ENCODE peak calls at places on chromosomes 13 and 19, in four cellular contexts. H is hepatocyte, R is SJCRH30, A is cardiac muscle cell. B is an unnamed sample.

GRCh38 chr19:4730740-4731171 is 7.1 kb upstream of the DPP9 start:
- DNase-seq in A (no peak), H (no peak), R (peak; percentile 62), B (peak; percentile 57)

GRCh38 chr19:1128111-1128510 is 24.3 kb downstream of the GPX4 start:
- DNase-seq in A (no peak), H (no peak), R (no peak), B (no peak)

GRCh38 chr13:26872444-26873173 is 112.0 kb upstream of the GPR12 start:
- DNase-seq in R (peak; percentile 79), A (peak; percentile 56), H (peak; percentile 77), B (peak; percentile 91)

GRCh38 chr13:113650731-113651148 is 7.3 kb downstream of the ATP4B start:
- DNase-seq in R (no peak), A (no peak), H (no peak), B (peak; percentile 7)

GRCh38 chr13:61486496-61486895 is 70.8 kb upstream of the PCDH20 start:
- DNase-seq in R (no peak), A (no peak), H (no peak), B (no peak)

GRCh38 chr13:44393391-44393790 is 19.8 kb downstream of the SERP2 start:
- DNase-seq in R (no peak), H (no peak), A (no peak), B (no peak)

GRCh38 chr19:38513762-38514167 is 80.3 kb downstream of the RYR1 start:
- DNase-seq in A (no peak), R (no peak), H (no peak), B (no peak)

GRCh38 chr13:33279898-33280549 is 5.5 kb downstream of the STARD13 start:
- DNase-seq in R (no peak), H (peak; percentile 50), A (peak; percentile 50), B (no peak)

GRCh38 chr19:18610245-18610555 is 2.5 kb upstream of the TMEM59L start:
- DNase-seq in A (no peak), H (no peak), R (peak; percentile 47), B (no peak)

GRCh38 chr19:48608798-48609263 is 2.3 kb downstream of the SPACA4 start:
- DNase-seq in A (peak; percentile 52), H (no peak), R (peak; percentile 55), B (peak; percentile 66)

GRCh38 chr13:34254366-34254765 is 436.4 kb downstream of the RFC3 start:
- DNase-seq in R (no peak), A (no peak), H (no peak), B (no peak)

GRCh38 chr19:6161271-6161850 is 25.9 kb downstream of the ACSBG2 start:
- DNase-seq in H (peak; percentile 7), A (peak; percentile 7), R (peak; percentile 22), B (peak; percentile 40)

GRCh38 chr13:76884167-76884566 is 2.0 kb downstream of the KCTD12 start:
- DNase-seq in H (peak; percentile 71), R (no peak), A (peak; percentile 73), B (peak; percentile 41)

GRCh38 chr19:37903096-37903495 is 3.3 kb downstream of the WDR87 start:
- DNase-seq in A (no peak), H (no peak), R (no peak), B (no peak)

GRCh38 chr13:99064624-99065249 is 86.9 kb upstream of the DOCK9 start:
- DNase-seq in H (no peak), R (peak; percentile 33), A (no peak), B (peak; percentile 91)

GRCh38 chr19:42363614-42364346 is 26.3 kb downstream of the CNFN start:
- DNase-seq in H (no peak), R (no peak), A (no peak), B (no peak)

GRCh38 chr13:19060311-19061002 is 121.2 kb downstream of the TUBA3C start:
- DNase-seq in H (no peak), A (no peak), R (no peak), B (no peak)

GRCh38 chr13:19062801-19063200 is 118.8 kb downstream of the TUBA3C start:
- DNase-seq in R (no peak), H (no peak), A (no peak), B (no peak)

GRCh38 chr13:19061278-19061677 is 120.3 kb downstream of the TUBA3C start:
- DNase-seq in R (no peak), H (no peak), A (no peak), B (no peak)

GRCh38 chr13:19059016-19059780 is 122.4 kb downstream of the TUBA3C start:
- DNase-seq in H (no peak), A (no peak), R (no peak), B (no peak)

DNA sequence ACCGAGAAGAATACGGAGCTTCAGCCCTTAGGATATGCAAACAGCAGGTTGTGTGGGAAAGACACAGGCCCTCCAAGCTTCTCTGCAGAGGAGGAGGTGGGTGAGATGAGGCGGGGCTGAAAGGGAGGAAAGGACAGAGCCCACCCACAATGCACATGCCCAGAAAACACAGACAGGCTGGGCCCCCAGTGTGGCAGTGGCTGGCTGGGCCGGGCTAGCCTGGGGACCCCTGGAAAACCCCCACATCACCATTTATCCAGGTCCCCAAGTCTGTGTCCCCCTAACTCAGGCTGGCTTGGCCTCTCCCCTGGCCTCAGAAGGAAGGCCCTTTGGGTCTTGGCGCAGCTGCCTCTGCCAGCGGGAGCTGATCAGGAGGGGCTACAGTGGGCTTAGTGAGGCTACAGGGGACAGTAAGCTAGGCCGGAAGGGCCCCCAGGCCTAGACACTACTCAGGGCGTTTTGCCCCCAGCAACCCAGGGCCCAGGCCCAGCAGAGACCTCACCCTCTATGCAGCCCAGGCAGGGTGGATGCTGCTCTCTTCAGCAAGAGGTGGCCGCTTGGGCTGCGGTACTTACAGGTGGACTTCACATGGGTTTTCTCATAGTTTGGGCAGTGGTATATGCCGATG is 119.5 kb downstream of the TUBA3C start:
- DNase-seq in H (no peak), R (no peak), A (no peak), B (no peak)
- H3K9me3 ChIP-seq in H (no peaks in the 10 kb centered on the region), R (no peaks in the 10 kb centered on the region), A (no peaks in the 10 kb centered on the region), B (peaks cover 4% of the 10 kb centered on the region)

DNA sequence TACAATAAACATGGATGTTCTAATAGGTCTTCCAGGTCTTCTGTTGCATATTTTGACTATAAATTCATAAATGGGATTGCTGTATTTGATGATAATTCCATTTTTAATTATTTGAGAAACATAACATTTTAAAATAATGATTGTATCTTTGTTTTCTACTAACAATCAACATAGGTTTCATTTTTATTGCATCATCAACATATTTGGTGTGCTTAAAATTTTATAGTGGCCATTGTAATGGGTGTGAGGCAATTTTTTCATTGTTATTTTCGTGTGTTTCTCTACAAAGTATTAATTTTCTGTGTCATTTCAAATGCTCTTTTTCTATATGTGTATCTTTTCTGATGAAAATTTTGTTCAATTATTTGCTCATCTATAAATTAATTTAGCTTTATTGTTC is 13.2 kb downstream of the ZNF493 start:
- DNase-seq in H (no peak), R (no peak), A (no peak), B (no peak)
- H3K9me3 ChIP-seq in H (peaks cover 32% of the 10 kb centered on the region), R (peaks cover 9% of the 10 kb centered on the region), A (no peaks in the 10 kb centered on the region), B (no peaks in the 10 kb centered on the region)

DNA sequence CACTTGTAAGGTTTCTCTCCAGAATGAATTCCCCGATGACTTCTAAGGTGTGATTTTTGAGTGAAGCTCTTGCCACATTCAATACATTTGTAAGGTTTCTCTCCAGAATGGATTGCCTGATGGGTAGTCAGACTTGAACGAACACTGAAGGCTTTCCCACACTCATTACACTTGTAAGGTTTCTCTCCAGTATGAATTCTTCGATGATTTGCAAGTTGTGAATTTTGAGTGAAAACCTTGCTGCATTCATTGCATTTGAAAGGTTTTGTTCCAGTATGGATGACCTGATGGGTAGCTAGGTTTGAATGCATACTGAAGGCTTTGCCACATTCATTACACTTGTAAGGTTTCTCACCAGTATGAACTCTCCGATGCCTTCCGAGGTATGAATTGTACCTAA is 24.3 kb downstream of the ERVV-2 start:
- DNase-seq in R (no peak), H (no peak), A (no peak), B (no peak)
- H3K9me3 ChIP-seq in R (peaks cover 35% of the 10 kb centered on the region), H (peaks cover 42% of the 10 kb centered on the region), A (peaks cover 6% of the 10 kb centered on the region), B (peaks cover 15% of the 10 kb centered on the region)

GRCh38 chr19:7869910-7870511 is 4.2 kb downstream of the PRR36 start:
- DNase-seq in H (no peak), R (peak; percentile 65), A (no peak), B (peak; percentile 71)
- H3K9me3 ChIP-seq in H (no peaks in the 10 kb centered on the region), R (no peaks in the 10 kb centered on the region), A (no peaks in the 10 kb centered on the region), B (no peaks in the 10 kb centered on the region)

DNA sequence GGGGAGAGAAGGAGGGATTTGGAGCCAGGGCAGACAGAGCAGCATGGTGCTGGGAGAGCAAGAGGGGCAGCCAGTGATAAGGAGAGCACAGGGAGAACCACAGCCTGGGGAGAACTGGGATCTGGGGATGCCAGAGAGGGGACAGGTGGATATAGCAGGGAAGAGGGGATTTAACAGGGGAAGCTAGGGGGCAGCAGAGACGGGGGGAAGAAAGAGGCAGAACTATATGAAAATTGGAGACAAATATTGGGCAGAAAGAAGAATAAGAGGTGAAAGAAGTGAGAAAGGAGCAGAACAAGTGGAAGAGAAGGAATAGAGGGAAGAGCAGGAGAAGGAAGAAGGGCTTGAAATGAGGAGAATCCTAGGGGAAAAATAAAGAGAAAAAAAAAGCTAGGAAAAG is 6.5 kb upstream of the ZNF528 start:
- DNase-seq in H (no peak), A (no peak), R (no peak), B (peak; percentile 27)
- H3K9me3 ChIP-seq in H (peaks cover 9% of the 10 kb centered on the region), A (no peaks in the 10 kb centered on the region), R (peaks cover 7% of the 10 kb centered on the region), B (peaks cover 3% of the 10 kb centered on the region)

DNA sequence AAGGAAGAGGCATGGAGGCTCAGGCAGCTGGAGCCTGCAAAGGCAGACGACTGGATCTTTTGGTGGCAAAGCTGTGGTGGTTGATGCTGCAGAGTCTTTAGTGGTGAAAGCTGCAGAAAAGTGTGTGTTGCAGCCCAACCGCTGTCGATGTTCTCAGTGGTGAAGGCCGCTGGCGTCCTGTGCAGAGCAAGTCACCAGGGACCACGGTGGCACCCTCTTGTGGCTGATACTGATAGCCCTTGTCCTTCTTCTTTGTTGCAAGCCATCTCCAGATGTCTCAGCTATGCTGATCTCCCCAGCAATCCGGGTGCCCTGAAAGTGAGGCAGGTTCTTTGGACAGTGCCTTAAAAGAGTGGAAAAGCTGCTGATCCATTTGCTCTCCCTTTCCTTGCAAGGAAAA is 610.9 kb upstream of the PCDH9 start:
- DNase-seq in H (no peak), R (no peak), A (no peak), B (no peak)
- H3K9me3 ChIP-seq in H (no peaks in the 10 kb centered on the region), R (no peaks in the 10 kb centered on the region), A (no peaks in the 10 kb centered on the region), B (no peaks in the 10 kb centered on the region)